ENCODE peak calls at places on chromosomes 2 and 18, in five cellular contexts. K is renal cortical epithelial cell; C is activated T-cell treated with anti-CD3 and anti-CD28 coated beads for 24 hours; M is amniotic stem cell; V is activated CD4-positive, alpha-beta T cell treated with anti-CD3 and anti-CD28 coated beads, Interleukin-2, amount 50 U/mL, for 4 hours. Z is an unnamed sample.

GRCh38 chr2:68278169-68278568 is 25.8 kb upstream of the PPP3R1 start:
- DNase-seq in K (no peak), C (no peak), M (no peak), V (no peak), Z (no peak)

GRCh38 chr2:163157891-163158511 is 319.4 kb upstream of the KCNH7 start:
- DNase-seq in K (peak), C (no peak), M (no peak), V (no peak), Z (no peak)

GRCh38 chr2:231348703-231349373 is 46.7 kb upstream of the B3GNT7 start:
- DNase-seq in K (no peak), C (no peak), M (no peak), V (no peak), Z (no peak)

GRCh38 chr2:102434655-102435381 is 11.9 kb downstream of the IL18RAP start:
- DNase-seq in K (peak), C (no peak), M (no peak), V (no peak), Z (no peak)

GRCh38 chr2:217851191-217852020 is 151.4 kb downstream of the TNS1 start:
- DNase-seq in K (peak), C (no peak), M (no peak), V (no peak), Z (no peak)

GRCh38 chr18:61635901-61636528 is 256.8 kb downstream of the RNF152 start:
- DNase-seq in K (peak), C (peak), M (peak), V (peak), Z (no peak)

GRCh38 chr2:237593596-237594310 is 3.2 kb upstream of the RAB17 start:
- DNase-seq in K (no peak), C (no peak), M (no peak), V (no peak), Z (no peak)

GRCh38 chr2:134140251-134140661 is 113.6 kb upstream of the MGAT5 start:
- DNase-seq in K (no peak), C (no peak), M (no peak), V (no peak), Z (no peak)

GRCh38 chr2:152635635-152636298 is 81.5 kb downstream of the PRPF40A start:
- DNase-seq in K (peak), C (peak), M (peak), V (peak), Z (peak)

GRCh38 chr2:219875036-219875435 is 247.6 kb downstream of the SLC4A3 start:
- DNase-seq in K (no peak), C (no peak), M (no peak), V (no peak), Z (no peak)

GRCh38 chr2:151852260-151853069 is 24.2 kb upstream of the ARL5A start:
- DNase-seq in K (no peak), C (no peak), M (no peak), V (no peak), Z (no peak)

GRCh38 chr2:119749405-119750066 is 10.2 kb upstream of the PTPN4 start:
- DNase-seq in K (peak), C (no peak), M (no peak), V (no peak), Z (no peak)

GRCh38 chr18:55573386-55573785 is 14.6 kb downstream of the TCF4 start:
- DNase-seq in K (no peak), C (no peak), M (no peak), V (no peak), Z (no peak)

GRCh38 chr18:65955747-65956146 is 204.9 kb downstream of the CDH7 start:
- DNase-seq in K (no peak), C (no peak), M (no peak), V (no peak), Z (no peak)

GRCh38 chr2:133252770-133253355 is 315.4 kb downstream of the NCKAP5 start:
- DNase-seq in K (peak), C (no peak), M (no peak), V (no peak), Z (no peak)

GRCh38 chr2:240639566-240639965 is 14.3 kb downstream of the GPR35 start:
- DNase-seq in K (no peak), C (no peak), M (no peak), V (no peak), Z (no peak)

GRCh38 chr2:12243381-12243780 is 473.4 kb upstream of the TRIB2 start:
- DNase-seq in K (no peak), C (no peak), M (no peak), V (no peak), Z (no peak)

GRCh38 chr2:47260971-47261370 is 105.9 kb upstream of the STPG4 start:
- DNase-seq in K (no peak), C (no peak), M (no peak), V (no peak), Z (no peak)

GRCh38 chr2:234840336-234840735 is 111.5 kb upstream of the SH3BP4 start:
- DNase-seq in K (peak), C (no peak), M (peak), V (no peak), Z (peak)

GRCh38 chr2:82879803-82880202 is 1579.3 kb downstream of the SUCLG1 start:
- DNase-seq in K (no peak), C (no peak), M (no peak), V (no peak), Z (no peak)

GRCh38 chr2:72893594-72894319 is 6.5 kb downstream of the SPR start:
- DNase-seq in K (peak), C (no peak), M (peak), V (no peak), Z (no peak)

GRCh38 chr18:55665506-55665905 is 77.5 kb upstream of the TCF4 start:
- DNase-seq in K (no peak), C (no peak), M (no peak), V (no peak), Z (no peak)

GRCh38 chr18:34117319-34117718 is 107.4 kb downstream of the NOL4 start:
- DNase-seq in K (peak), C (no peak), M (no peak), V (no peak), Z (no peak)

GRCh38 chr2:238847841-238848565 is at the start of gene TWIST2:
- DNase-seq in K (peak), C (no peak), M (peak), V (no peak), Z (no peak)

GRCh38 chr2:102336502-102336945 is 19.1 kb upstream of the IL18R1 start:
- DNase-seq in K (peak), C (no peak), M (no peak), V (no peak), Z (peak)

GRCh38 chr2:47695800-47696477 is 87.0 kb upstream of the MSH6 start:
- DNase-seq in K (no peak), C (no peak), M (no peak), V (no peak), Z (no peak)